ENCODE peak calls at places on chromosomes 4 and X, in seven cellular contexts. X, O, H, N, M, F and Z are unnamed samples.

GRCh38 chr4:133146574-133147198 is 2.4 kb upstream of the PCDH10 start:
- DNase-seq in X (no peak), O (peak), H (no peak), N (no peak), M (no peak), F (peak), Z (peak)

GRCh38 chrX:129523076-129524055 is at the start of gene SMARCA1:
- DNase-seq in X (peak), O (peak), H (no peak), N (no peak), M (peak), F (peak), Z (peak)

GRCh38 chrX:122196338-122196737 is 987.7 kb upstream of the GRIA3 start:
- DNase-seq in X (no peak), O (no peak), H (no peak), N (no peak), M (no peak), F (no peak), Z (peak)

GRCh38 chrX:67784712-67785111 is 240.9 kb downstream of the AR start:
- DNase-seq in X (no peak), O (no peak), H (no peak), N (no peak), M (no peak), F (no peak), Z (no peak)

GRCh38 chrX:50765986-50766385 is 48.0 kb downstream of the SHROOM4 start:
- DNase-seq in X (no peak), O (no peak), H (no peak), N (no peak), M (no peak), F (no peak), Z (no peak)

GRCh38 chr4:117466388-117466787 is 381.0 kb upstream of the TRAM1L1 start:
- DNase-seq in X (no peak), O (no peak), H (peak), N (no peak), M (no peak), F (no peak), Z (no peak)

GRCh38 chrX:9372866-9373265 is 92.0 kb upstream of the TBL1X start:
- DNase-seq in X (no peak), O (no peak), H (no peak), N (no peak), M (no peak), F (no peak), Z (no peak)

GRCh38 chr4:86283341-86283740 is 76.5 kb downstream of the MAPK10 start:
- DNase-seq in X (no peak), O (no peak), H (no peak), N (no peak), M (no peak), F (no peak), Z (no peak)

GRCh38 chr4:182022899-182023298 is 220.3 kb upstream of the TENM3 start:
- DNase-seq in X (no peak), O (no peak), H (no peak), N (no peak), M (no peak), F (no peak), Z (no peak)

GRCh38 chrX:41785685-41786084 is 61.7 kb downstream of the GPR82 start:
- DNase-seq in X (no peak), O (no peak), H (no peak), N (no peak), M (no peak), F (no peak), Z (no peak)

GRCh38 chr4:24164797-24165196 is 274.9 kb upstream of the PPARGC1A start:
- DNase-seq in X (no peak), O (no peak), H (no peak), N (no peak), M (no peak), F (no peak), Z (no peak)
- TF ChIP-seq SP1 in X (no peak), O (no peak), H (no peak), N (no peak), M (no peak), F (no peak), Z (no peak)

DNA sequence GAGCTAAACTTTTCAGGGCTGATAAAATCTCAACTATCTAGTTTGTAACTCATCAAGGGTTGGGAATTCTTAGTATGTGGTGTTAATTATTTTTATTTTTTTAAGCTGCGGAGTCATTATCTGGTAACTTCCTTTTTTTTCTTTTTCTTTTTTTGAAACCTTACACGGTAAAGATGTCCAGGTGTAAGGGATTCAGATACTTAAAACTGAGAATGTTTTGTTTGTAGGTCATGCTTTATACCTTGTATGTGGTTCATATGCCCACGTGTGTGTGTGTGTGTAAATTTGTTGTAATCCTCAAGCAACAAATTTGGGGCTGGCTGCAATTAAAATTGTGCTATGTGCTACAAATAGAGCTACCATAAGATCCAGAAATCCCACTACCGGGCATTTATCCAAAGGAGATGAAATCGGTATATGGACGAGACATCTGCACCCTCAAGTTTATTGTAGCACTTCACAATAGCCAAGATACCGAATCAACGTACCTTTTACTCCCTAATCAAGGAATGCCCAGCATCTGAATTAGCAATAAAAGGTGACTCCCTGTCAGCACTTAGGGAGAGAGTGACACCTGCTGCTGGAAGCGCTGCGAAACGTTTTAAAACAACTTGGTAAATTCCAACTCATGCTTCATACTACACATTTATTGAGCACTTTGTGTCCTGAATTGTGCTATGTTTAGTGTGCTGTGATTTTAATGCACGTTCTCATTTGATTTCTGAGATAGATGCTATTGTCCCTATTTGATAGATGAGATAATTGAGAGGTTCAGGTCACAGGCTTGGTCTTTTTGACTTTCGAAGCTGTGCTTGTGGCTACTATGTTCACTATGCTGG is 16.1 kb downstream of the MSMO1 start:
- DNase-seq in X (no peak), O (no peak), H (no peak), N (no peak), M (no peak), F (peak), Z (no peak)
- TF ChIP-seq SP1 in X (no peak), O (no peak), H (no peak), N (no peak), M (no peak), F (no peak), Z (no peak)

GRCh38 chr4:123600921-123601904 is 204.6 kb downstream of the SPRY1 start:
- DNase-seq in X (no peak), O (no peak), H (no peak), N (no peak), M (no peak), F (no peak), Z (no peak)

GRCh38 chr4:123602007-123602406 is 205.4 kb downstream of the SPRY1 start:
- DNase-seq in X (no peak), O (no peak), H (no peak), N (no peak), M (no peak), F (no peak), Z (no peak)

GRCh38 chr4:123599061-123599919 is 202.7 kb downstream of the SPRY1 start:
- DNase-seq in X (no peak), O (no peak), H (no peak), N (no peak), M (no peak), F (peak), Z (no peak)

GRCh38 chr4:123600426-123600825 is 203.8 kb downstream of the SPRY1 start:
- DNase-seq in X (no peak), O (no peak), H (no peak), N (no peak), M (no peak), F (no peak), Z (no peak)

DNA sequence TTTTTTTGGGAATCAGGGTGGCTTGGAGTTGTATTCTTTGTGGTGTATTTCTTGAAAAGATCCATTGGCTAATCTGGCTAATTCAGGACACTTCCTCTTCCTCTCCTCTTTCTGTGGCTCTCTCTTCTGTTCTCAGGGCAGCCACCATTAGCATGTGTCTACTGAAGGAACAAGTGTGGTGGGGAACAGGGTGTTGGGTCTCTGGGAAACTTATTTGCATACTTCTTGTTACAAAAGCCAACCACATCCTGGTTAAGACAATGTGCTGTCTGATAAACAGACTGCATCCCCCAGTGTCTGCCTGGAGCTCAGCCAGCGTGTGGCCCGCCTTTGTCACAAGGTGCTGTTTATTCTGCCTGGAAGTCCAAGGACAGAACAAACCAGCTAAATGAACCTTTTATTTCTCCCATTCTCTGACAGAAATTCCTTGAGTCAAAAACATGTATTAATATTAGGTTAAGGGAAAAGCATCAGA is 203.4 kb downstream of the SPRY1 start:
- DNase-seq in X (peak), O (no peak), H (peak), N (peak), M (no peak), F (peak), Z (peak)
- TF ChIP-seq SP1 in X (no peak), O (no peak), H (no peak), N (no peak), M (no peak), F (no peak), Z (no peak)

GRCh38 chrX:39149761-39150160 is 348.5 kb downstream of the MID1IP1 start:
- DNase-seq in X (peak), O (peak), H (no peak), N (no peak), M (no peak), F (peak), Z (peak)
- TF ChIP-seq SP1 in X (no peak), O (no peak), H (no peak), N (no peak), M (no peak), F (no peak), Z (no peak)